ENCODE peak calls at places on chromosome 1, in six cellular contexts. M is fibroblast of the conjunctiva, V is brain pericyte, L is ELR, O is GM23338, G is lung microvascular endothelial cell. B is an unnamed sample.

GRCh38 chr1:200354243-200354642 is 55.6 kb downstream of the ZNF281 start:
- DNase-seq in M (no peak), V (no peak), L (peak; percentile 20), O (no peak), G (no peak), B (no peak)

GRCh38 chr1:155669233-155670162 is 19.1 kb downstream of the YY1AP1 start:
- DNase-seq in M (no peak), V (no peak), L (peak; percentile 13), O (no peak), G (no peak), B (no peak)

GRCh38 chr1:160550572-160551034 is 27.5 kb upstream of the SLAMF6 start:
- DNase-seq in M (no peak), V (no peak), L (peak; percentile 3), O (peak; percentile 80), G (no peak), B (no peak)

GRCh38 chr1:17356387-17356992 is 15.5 kb upstream of the PADI6 start:
- DNase-seq in M (no peak), V (no peak), L (no peak), O (no peak), G (no peak), B (no peak)

GRCh38 chr1:100440075-100440809 is 87.9 kb downstream of the CDC14A start:
- DNase-seq in M (no peak), V (no peak), L (no peak), O (no peak), G (peak; percentile 15), B (no peak)

GRCh38 chr1:70410604-70411359 is at the start of gene CTH:
- DNase-seq in M (peak; percentile 95), V (peak; percentile 89), L (peak; percentile 97), O (peak; percentile 99), G (peak; percentile 96), B (peak; percentile 96)

GRCh38 chr1:208731976-208732821 is 488.0 kb upstream of the PLXNA2 start:
- DNase-seq in M (no peak), V (no peak), L (no peak), O (no peak), G (peak; percentile 52), B (no peak)

GRCh38 chr1:156659994-156660751 is 17.0 kb downstream of the NES start:
- DNase-seq in M (peak; percentile 97), V (peak; percentile 83), L (peak; percentile 99), O (peak; percentile 99), G (peak; percentile 99), B (peak; percentile 97)

GRCh38 chr1:119982006-119982405 is 85.7 kb upstream of the ADAM30 start:
- DNase-seq in M (no peak), V (no peak), L (peak; percentile 73), O (no peak), G (peak; percentile 64), B (no peak)

GRCh38 chr1:37068897-37069296 is 34.6 kb upstream of the GRIK3 start:
- DNase-seq in M (no peak), V (no peak), L (no peak), O (no peak), G (no peak), B (no peak)

GRCh38 chr1:162251102-162251501 is 125.6 kb downstream of the SPATA46 start:
- DNase-seq in M (no peak), V (no peak), L (no peak), O (no peak), G (no peak), B (no peak)

GRCh38 chr1:231629132-231629531 is 2.5 kb downstream of the DISC1 start:
- DNase-seq in M (no peak), V (no peak), L (peak; percentile 37), O (no peak), G (peak; percentile 91), B (no peak)

GRCh38 chr1:86445919-86446318 is 21.9 kb downstream of the CLCA2 start:
- DNase-seq in M (no peak), V (no peak), L (no peak), O (no peak), G (no peak), B (no peak)

GRCh38 chr1:18743233-18743632 is 112.6 kb downstream of the PAX7 start:
- DNase-seq in M (no peak), V (no peak), L (no peak), O (peak; percentile 91), G (no peak), B (no peak)

GRCh38 chr1:214525535-214526019 is 25.8 kb downstream of the PTPN14 start:
- DNase-seq in M (no peak), V (no peak), L (peak; percentile 38), O (no peak), G (no peak), B (no peak)

GRCh38 chr1:70487910-70488665 is 77.0 kb downstream of the CTH start:
- DNase-seq in M (no peak), V (no peak), L (peak; percentile 64), O (peak; percentile 91), G (peak; percentile 52), B (peak; percentile 66)

GRCh38 chr1:1304331-1305299 is 3.1 kb downstream of the ACAP3 start:
- DNase-seq in M (peak; percentile 42), V (peak; percentile 42), L (peak; percentile 84), O (peak; percentile 65), G (peak; percentile 67), B (no peak)

GRCh38 chr1:6106977-6107376 is 61.3 kb downstream of the KCNAB2 start:
- DNase-seq in M (no peak), V (no peak), L (no peak), O (no peak), G (no peak), B (no peak)

GRCh38 chr1:99264201-99265021 is at the start of gene PLPPR4:
- DNase-seq in M (no peak), V (no peak), L (peak; percentile 55), O (peak; percentile 82), G (peak; percentile 5), B (no peak)

GRCh38 chr1:48552903-48553626 is 81.1 kb upstream of the SPATA6 start:
- DNase-seq in M (no peak), V (no peak), L (no peak), O (no peak), G (no peak), B (no peak)

GRCh38 chr1:118931876-118932275 is 56.3 kb downstream of the TBX15 start:
- DNase-seq in M (no peak), V (no peak), L (no peak), O (no peak), G (no peak), B (no peak)

GRCh38 chr1:84749427-84749826 is 59.2 kb upstream of the SSX2IP start:
- DNase-seq in M (no peak), V (no peak), L (no peak), O (no peak), G (no peak), B (no peak)

GRCh38 chr1:33443705-33444180 is 12.8 kb upstream of the PHC2 start:
- DNase-seq in M (no peak), V (no peak), L (no peak), O (no peak), G (peak; percentile 46), B (no peak)

GRCh38 chr1:79603862-79604261 is 597.3 kb upstream of the ADGRL4 start:
- DNase-seq in M (no peak), V (no peak), L (peak; percentile 4), O (no peak), G (no peak), B (no peak)

GRCh38 chr1:211648336-211648735 is 27.1 kb downstream of the NEK2 start:
- DNase-seq in M (no peak), V (no peak), L (peak; percentile 71), O (no peak), G (peak; percentile 84), B (no peak)

GRCh38 chr1:167781558-167781957 is 59.8 kb downstream of the MPZL1 start:
- DNase-seq in M (no peak), V (no peak), L (no peak), O (no peak), G (no peak), B (no peak)

GRCh38 chr1:63506782-63507181 is 16.2 kb downstream of the ITGB3BP start:
- DNase-seq in M (no peak), V (no peak), L (no peak), O (no peak), G (no peak), B (no peak)

GRCh38 chr1:53376742-53377437 is 49.0 kb upstream of the LRP8 start:
- DNase-seq in M (no peak), V (no peak), L (no peak), O (peak; percentile 52), G (no peak), B (no peak)

GRCh38 chr1:19802269-19802668 is 2.6 kb upstream of the TMCO4 start:
- DNase-seq in M (no peak), V (no peak), L (no peak), O (peak; percentile 69), G (no peak), B (no peak)

GRCh38 chr1:59564192-59564891 is 250.4 kb upstream of the HOOK1 start:
- DNase-seq in M (no peak), V (no peak), L (no peak), O (no peak), G (no peak), B (no peak)

GRCh38 chr1:35220976-35221375 is 28.0 kb upstream of the SFPQ start:
- DNase-seq in M (no peak), V (no peak), L (peak; percentile 55), O (peak; percentile 82), G (peak; percentile 36), B (no peak)

GRCh38 chr1:221793439-221794078 is 51.7 kb upstream of the DUSP10 start:
- DNase-seq in M (no peak), V (no peak), L (no peak), O (no peak), G (no peak), B (no peak)

GRCh38 chr1:78540056-78540455 is 49.3 kb downstream of the PTGFR start:
- DNase-seq in M (peak; percentile 30), V (no peak), L (peak; percentile 28), O (no peak), G (no peak), B (no peak)

GRCh38 chr1:182317489-182318180 is 74.0 kb downstream of the GLUL start:
- DNase-seq in M (no peak), V (no peak), L (no peak), O (no peak), G (no peak), B (no peak)